ENCODE peak calls at places on chromosomes 16 and 17, in seven cellular contexts. One of them, this sample, is unnamed.

GRCh38 chr17:62778990-62779681 is 29.0 kb downstream of the MARCHF10 start:
- DNase-seq in heart right ventricle: no peak
- DNase-seq in HFFc6: peak
- DNase-seq in B cell: no peak
- DNase-seq in Calu3: peak
- DNase-seq in tibial artery: no peak
- DNase-seq in psoas muscle: no peak
- DNase-seq in this sample: no peak

GRCh38 chr17:59266748-59267147 is 46.4 kb downstream of the GDPD1 start:
- DNase-seq in heart right ventricle: no peak
- DNase-seq in HFFc6: no peak
- DNase-seq in B cell: no peak
- DNase-seq in Calu3: no peak
- DNase-seq in tibial artery: no peak
- DNase-seq in psoas muscle: no peak
- DNase-seq in this sample: no peak

GRCh38 chr17:55356440-55357328 is 65.0 kb downstream of the MMD start:
- DNase-seq in heart right ventricle: peak
- DNase-seq in HFFc6: peak
- DNase-seq in B cell: peak
- DNase-seq in Calu3: peak
- DNase-seq in tibial artery: peak
- DNase-seq in psoas muscle: no peak
- DNase-seq in this sample: peak

GRCh38 chr17:74280093-74280513 is 6.1 kb downstream of the DNAI2 start:
- DNase-seq in heart right ventricle: no peak
- DNase-seq in HFFc6: no peak
- DNase-seq in B cell: no peak
- DNase-seq in Calu3: no peak
- DNase-seq in tibial artery: no peak
- DNase-seq in psoas muscle: no peak
- DNase-seq in this sample: no peak

GRCh38 chr17:82300707-82301270 is 16.6 kb downstream of the CD7 start:
- DNase-seq in heart right ventricle: peak
- DNase-seq in HFFc6: peak
- DNase-seq in B cell: peak
- DNase-seq in Calu3: peak
- DNase-seq in tibial artery: no peak
- DNase-seq in psoas muscle: peak
- DNase-seq in this sample: peak

GRCh38 chr17:10875411-10875810 is 37.5 kb upstream of the PIRT start:
- DNase-seq in heart right ventricle: no peak
- DNase-seq in HFFc6: no peak
- DNase-seq in B cell: no peak
- DNase-seq in Calu3: peak
- DNase-seq in tibial artery: no peak
- DNase-seq in psoas muscle: no peak
- DNase-seq in this sample: no peak

GRCh38 chr16:1413684-1414531 is 596 bp downstream of the UNKL start:
- DNase-seq in heart right ventricle: peak
- DNase-seq in HFFc6: no peak
- DNase-seq in B cell: peak
- DNase-seq in Calu3: peak
- DNase-seq in tibial artery: peak
- DNase-seq in psoas muscle: peak
- DNase-seq in this sample: peak

GRCh38 chr16:12406840-12407690 is 396.6 kb downstream of the CPPED1 start:
- DNase-seq in heart right ventricle: no peak
- DNase-seq in HFFc6: peak
- DNase-seq in B cell: no peak
- DNase-seq in Calu3: no peak
- DNase-seq in tibial artery: no peak
- DNase-seq in psoas muscle: no peak
- DNase-seq in this sample: no peak

GRCh38 chr16:49635591-49636581 is 220.0 kb downstream of the ZNF423 start:
- DNase-seq in heart right ventricle: no peak
- DNase-seq in HFFc6: no peak
- DNase-seq in B cell: no peak
- DNase-seq in Calu3: no peak
- DNase-seq in tibial artery: no peak
- DNase-seq in psoas muscle: peak
- DNase-seq in this sample: no peak

GRCh38 chr17:44599298-44600175 is 42.3 kb downstream of the FZD2 start:
- DNase-seq in heart right ventricle: no peak
- DNase-seq in HFFc6: peak
- DNase-seq in B cell: no peak
- DNase-seq in Calu3: peak
- DNase-seq in tibial artery: peak
- DNase-seq in psoas muscle: no peak
- DNase-seq in this sample: no peak

GRCh38 chr16:27287051-27287811 is 18.7 kb upstream of the NSMCE1 start:
- DNase-seq in heart right ventricle: no peak
- DNase-seq in HFFc6: no peak
- DNase-seq in B cell: no peak
- DNase-seq in Calu3: no peak
- DNase-seq in tibial artery: no peak
- DNase-seq in psoas muscle: no peak
- DNase-seq in this sample: no peak

GRCh38 chr17:206941-207560 is 25.6 kb upstream of the DOC2B start:
- DNase-seq in heart right ventricle: no peak
- DNase-seq in HFFc6: no peak
- DNase-seq in B cell: no peak
- DNase-seq in Calu3: no peak
- DNase-seq in tibial artery: no peak
- DNase-seq in psoas muscle: no peak
- DNase-seq in this sample: no peak

GRCh38 chr16:1408171-1408837 is 6.2 kb downstream of the UNKL start:
- DNase-seq in heart right ventricle: peak
- DNase-seq in HFFc6: peak
- DNase-seq in B cell: peak
- DNase-seq in Calu3: peak
- DNase-seq in tibial artery: peak
- DNase-seq in psoas muscle: peak
- DNase-seq in this sample: peak

GRCh38 chr17:57834146-57834741 is 15.6 kb downstream of the MRPS23 start:
- DNase-seq in heart right ventricle: peak
- DNase-seq in HFFc6: peak
- DNase-seq in B cell: no peak
- DNase-seq in Calu3: no peak
- DNase-seq in tibial artery: peak
- DNase-seq in psoas muscle: peak
- DNase-seq in this sample: no peak

GRCh38 chr17:69516911-69517310 is 102.4 kb downstream of the MAP2K6 start:
- DNase-seq in heart right ventricle: no peak
- DNase-seq in HFFc6: no peak
- DNase-seq in B cell: no peak
- DNase-seq in Calu3: no peak
- DNase-seq in tibial artery: no peak
- DNase-seq in psoas muscle: no peak
- DNase-seq in this sample: no peak

GRCh38 chr17:38943607-38944006 is 18.2 kb downstream of the LASP1NB start:
- DNase-seq in heart right ventricle: no peak
- DNase-seq in HFFc6: no peak
- DNase-seq in B cell: no peak
- DNase-seq in Calu3: no peak
- DNase-seq in tibial artery: no peak
- DNase-seq in psoas muscle: no peak
- DNase-seq in this sample: no peak

GRCh38 chr17:51046527-51047384 is 73.9 kb downstream of the SPAG9 start:
- DNase-seq in heart right ventricle: peak
- DNase-seq in HFFc6: peak
- DNase-seq in B cell: no peak
- DNase-seq in Calu3: no peak
- DNase-seq in tibial artery: peak
- DNase-seq in psoas muscle: no peak
- DNase-seq in this sample: no peak

GRCh38 chr16:13427943-13428342 is 492.0 kb upstream of the ERCC4 start:
- DNase-seq in heart right ventricle: no peak
- DNase-seq in HFFc6: no peak
- DNase-seq in B cell: no peak
- DNase-seq in Calu3: no peak
- DNase-seq in tibial artery: no peak
- DNase-seq in psoas muscle: no peak
- DNase-seq in this sample: no peak

GRCh38 chr17:28141783-28142182 is 99.3 kb downstream of the NLK start:
- DNase-seq in heart right ventricle: no peak
- DNase-seq in HFFc6: no peak
- DNase-seq in B cell: no peak
- DNase-seq in Calu3: no peak
- DNase-seq in tibial artery: no peak
- DNase-seq in psoas muscle: no peak
- DNase-seq in this sample: no peak
- TF ChIP-seq CTCF in heart right ventricle: no peak
- TF ChIP-seq CTCF in HFFc6: no peak
- TF ChIP-seq CTCF in B cell: no peak
- TF ChIP-seq CTCF in Calu3: no peak
- TF ChIP-seq CTCF in tibial artery: no peak
- TF ChIP-seq CTCF in psoas muscle: no peak
- TF ChIP-seq CTCF in this sample: no peak

DNA sequence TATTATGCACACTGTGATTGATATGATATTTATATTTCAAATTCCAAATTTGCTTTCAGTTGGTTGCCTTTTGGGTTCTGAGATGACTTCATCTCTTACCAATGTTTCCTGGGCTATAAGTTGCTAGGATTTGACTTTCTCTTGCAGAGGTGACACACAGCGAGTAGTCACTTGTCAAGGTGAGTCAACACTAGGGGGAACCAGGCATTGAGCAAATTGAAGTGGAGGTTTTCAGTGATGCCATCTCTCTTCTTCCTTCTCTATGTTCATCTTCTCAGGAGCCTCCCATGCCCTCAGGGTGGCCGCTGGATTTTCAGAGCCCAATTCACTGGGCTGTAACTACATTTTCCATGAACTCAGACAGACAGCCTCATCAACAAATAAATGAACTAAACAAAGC is 6.0 kb upstream of the CPD start:
- DNase-seq in heart right ventricle: no peak
- DNase-seq in HFFc6: peak
- DNase-seq in B cell: no peak
- DNase-seq in Calu3: no peak
- DNase-seq in tibial artery: no peak
- DNase-seq in psoas muscle: no peak
- DNase-seq in this sample: no peak
- TF ChIP-seq CTCF in heart right ventricle: no peak
- TF ChIP-seq CTCF in HFFc6: peak
- TF ChIP-seq CTCF in B cell: no peak
- TF ChIP-seq CTCF in Calu3: no peak
- TF ChIP-seq CTCF in tibial artery: no peak
- TF ChIP-seq CTCF in psoas muscle: no peak
- TF ChIP-seq CTCF in this sample: peak

DNA sequence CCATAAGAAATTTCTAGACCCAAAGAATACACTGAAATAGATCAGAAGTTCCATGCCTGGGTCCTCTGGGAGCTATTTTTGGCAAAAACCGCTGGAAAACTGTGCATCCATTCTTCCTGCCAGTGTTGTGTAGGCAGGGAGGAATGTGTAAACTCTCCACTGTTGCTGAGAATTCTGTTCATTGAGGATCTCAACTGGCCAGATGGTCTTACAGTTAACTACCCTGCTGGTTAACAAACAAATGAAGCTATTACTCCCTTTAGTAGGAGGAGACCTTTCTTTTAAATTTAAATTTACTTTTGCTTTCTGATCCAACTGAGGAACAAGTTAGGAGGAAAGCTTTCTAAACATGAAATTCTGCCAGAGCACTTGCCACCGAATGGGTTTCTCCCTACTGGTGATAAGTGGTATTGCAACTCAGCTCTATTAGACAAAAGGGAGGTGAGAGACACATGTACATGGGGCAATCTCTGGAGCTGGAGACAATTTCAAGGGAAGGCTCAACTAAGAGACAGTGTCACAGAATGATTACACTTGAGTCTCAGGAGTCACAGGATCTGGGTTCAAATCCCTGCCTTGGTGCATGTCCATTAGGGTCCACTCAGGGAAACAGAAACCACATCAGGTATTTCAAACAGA is 37.6 kb downstream of the SOCS1 start:
- DNase-seq in heart right ventricle: no peak
- DNase-seq in HFFc6: no peak
- DNase-seq in B cell: no peak
- DNase-seq in Calu3: no peak
- DNase-seq in tibial artery: no peak
- DNase-seq in psoas muscle: no peak
- DNase-seq in this sample: no peak
- TF ChIP-seq CTCF in heart right ventricle: peak
- TF ChIP-seq CTCF in HFFc6: peak
- TF ChIP-seq CTCF in B cell: peak
- TF ChIP-seq CTCF in Calu3: peak
- TF ChIP-seq CTCF in tibial artery: no peak
- TF ChIP-seq CTCF in psoas muscle: peak
- TF ChIP-seq CTCF in this sample: no peak

GRCh38 chr16:57994778-57995177 is 5.7 kb downstream of the ZNF319 start:
- DNase-seq in heart right ventricle: peak
- DNase-seq in HFFc6: no peak
- DNase-seq in B cell: no peak
- DNase-seq in Calu3: peak
- DNase-seq in tibial artery: peak
- DNase-seq in psoas muscle: peak
- DNase-seq in this sample: peak
- TF ChIP-seq CTCF in heart right ventricle: peak
- TF ChIP-seq CTCF in HFFc6: peak
- TF ChIP-seq CTCF in B cell: peak
- TF ChIP-seq CTCF in Calu3: no peak
- TF ChIP-seq CTCF in tibial artery: no peak
- TF ChIP-seq CTCF in psoas muscle: peak
- TF ChIP-seq CTCF in this sample: peak

DNA sequence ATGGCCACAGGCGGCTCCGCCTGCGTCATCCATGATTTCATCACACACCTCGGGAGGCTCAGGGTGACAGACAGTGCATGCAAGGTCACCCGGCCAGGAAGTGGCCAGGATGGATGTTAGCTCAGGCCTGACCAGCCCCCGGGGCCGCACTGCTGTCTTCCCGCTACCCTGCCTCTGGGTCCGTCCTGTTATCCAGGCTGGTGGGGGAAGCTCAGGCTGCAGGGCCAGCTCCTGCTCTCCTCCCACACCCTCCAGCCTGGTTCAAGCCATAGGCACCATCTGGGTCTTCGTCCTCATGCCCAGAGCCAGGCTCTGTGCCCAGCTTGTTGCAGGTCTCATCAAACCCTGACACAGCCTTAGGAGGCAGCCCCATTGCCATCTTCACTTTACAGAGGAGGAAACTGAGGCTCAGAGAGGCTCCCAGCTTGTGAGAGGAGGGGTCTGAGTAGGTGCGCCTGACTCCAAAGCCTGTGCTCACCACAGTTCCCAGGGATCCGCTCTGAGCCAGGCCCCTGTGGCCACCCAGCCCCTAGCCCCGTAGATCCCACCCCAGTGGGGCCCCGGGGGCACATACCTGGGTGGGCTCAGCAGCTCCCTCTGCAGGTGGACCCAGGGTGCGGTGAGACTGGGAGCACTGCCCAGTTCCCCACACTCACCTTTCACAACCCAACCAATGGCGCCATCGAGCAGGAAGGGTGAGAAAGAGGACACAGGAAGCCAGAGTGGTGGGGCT is 414 bp upstream of the ADGRG3 start:
- DNase-seq in heart right ventricle: no peak
- DNase-seq in HFFc6: no peak
- DNase-seq in B cell: no peak
- DNase-seq in Calu3: peak
- DNase-seq in tibial artery: no peak
- DNase-seq in psoas muscle: no peak
- DNase-seq in this sample: no peak
- TF ChIP-seq CTCF in heart right ventricle: peak
- TF ChIP-seq CTCF in HFFc6: peak
- TF ChIP-seq CTCF in B cell: no peak
- TF ChIP-seq CTCF in Calu3: peak
- TF ChIP-seq CTCF in tibial artery: no peak
- TF ChIP-seq CTCF in psoas muscle: no peak
- TF ChIP-seq CTCF in this sample: no peak

GRCh38 chr17:49703557-49704277 is 4.0 kb downstream of the SLC35B1 start:
- DNase-seq in heart right ventricle: no peak
- DNase-seq in HFFc6: peak
- DNase-seq in B cell: no peak
- DNase-seq in Calu3: peak
- DNase-seq in tibial artery: no peak
- DNase-seq in psoas muscle: no peak
- DNase-seq in this sample: no peak
- TF ChIP-seq CTCF in heart right ventricle: peak
- TF ChIP-seq CTCF in HFFc6: peak
- TF ChIP-seq CTCF in B cell: no peak
- TF ChIP-seq CTCF in Calu3: peak
- TF ChIP-seq CTCF in tibial artery: peak
- TF ChIP-seq CTCF in psoas muscle: peak
- TF ChIP-seq CTCF in this sample: peak